ENCODE peak calls at places on chromosomes 6 and 20, in seven cellular contexts. O is nephron progenitor cell; F is cerebellar cortex; R is fibroblast of pulmonary artery; X is activated CD8-positive, alpha-beta memory T cell treated with anti-CD3 and anti-CD28 coated beads for 24 hours; C is lower leg skin; K is HCEC 1CT. M is an unnamed sample.

GRCh38 chr6:28772480-28773381 is 151.1 kb downstream of the TRIM27 start:
- DNase-seq in O (peak; percentile 41), F (no peak), R (no peak), X (no peak), C (no peak), K (no peak), M (no peak)

GRCh38 chr6:27280064-27280539 is 32.0 kb downstream of the POM121L2 start:
- DNase-seq in O (peak; percentile 69), F (peak; percentile 67), R (peak; percentile 45), X (peak; percentile 69), C (no peak), K (peak; percentile 34), M (no peak)

GRCh38 chr6:136592930-136593673 is 42.9 kb upstream of the MAP7 start:
- DNase-seq in O (no peak), F (no peak), R (peak; percentile 78), X (no peak), C (no peak), K (peak; percentile 77), M (no peak)

GRCh38 chr6:36444470-36444869 is 1.7 kb downstream of the KCTD20 start:
- DNase-seq in O (no peak), F (peak; percentile 12), R (peak; percentile 97), X (no peak), C (no peak), K (peak; percentile 47), M (no peak)

GRCh38 chr6:149044394-149044965 is 273.0 kb upstream of the TAB2 start:
- DNase-seq in O (no peak), F (no peak), R (no peak), X (no peak), C (no peak), K (no peak), M (no peak)

GRCh38 chr6:31399589-31400466 is 3.6 kb upstream of the MICA start:
- DNase-seq in O (peak; percentile 74), F (peak; percentile 81), R (peak; percentile 93), X (peak; percentile 80), C (peak; percentile 99), K (peak; percentile 90), M (peak; percentile 91)

GRCh38 chr20:41163821-41164220 is 26.5 kb downstream of the PLCG1 start:
- DNase-seq in O (no peak), F (no peak), R (no peak), X (no peak), C (no peak), K (no peak), M (no peak)

GRCh38 chr20:35328095-35328685 is 36.0 kb upstream of the FAM83C start:
- DNase-seq in O (no peak), F (no peak), R (no peak), X (no peak), C (no peak), K (no peak), M (no peak)

GRCh38 chr6:12818324-12818723 is 101.8 kb downstream of the PHACTR1 start:
- DNase-seq in O (no peak), F (no peak), R (peak; percentile 2), X (no peak), C (no peak), K (no peak), M (no peak)

GRCh38 chr6:41878246-41878645 is 16.9 kb downstream of the USP49 start:
- DNase-seq in O (no peak), F (no peak), R (peak; percentile 56), X (no peak), C (no peak), K (peak; percentile 67), M (no peak)

GRCh38 chr6:32432050-32432450 is 7.6 kb upstream of the HLA-DRA start:
- DNase-seq in O (no peak), F (peak; percentile 29), R (peak; percentile 55), X (no peak), C (no peak), K (peak; percentile 19), M (no peak)

GRCh38 chr20:8903655-8904605 is 165.0 kb upstream of the PLCB4 start:
- DNase-seq in O (no peak), F (peak; percentile 48), R (no peak), X (no peak), C (no peak), K (peak; percentile 8), M (no peak)

GRCh38 chr6:2526766-2527165 is 224.0 kb downstream of the MYLK4 start:
- DNase-seq in O (no peak), F (no peak), R (no peak), X (no peak), C (no peak), K (no peak), M (no peak)

GRCh38 chr6:35469711-35470662 is 1.8 kb downstream of the RPL10A start:
- DNase-seq in O (no peak), F (no peak), R (no peak), X (peak; percentile 75), C (no peak), K (no peak), M (no peak)

GRCh38 chr6:127026247-127026646 is 92.2 kb upstream of the RSPO3 start:
- DNase-seq in O (no peak), F (no peak), R (no peak), X (no peak), C (no peak), K (peak; percentile 12), M (no peak)